ENCODE peak calls at places on chromosomes 12 and 14, in eight cellular contexts. J is tibial artery, F is tibial nerve, W is heart left ventricle, Z is SJCRH30, C is small intestine, R is AG04450, X is ovary. D is an unnamed sample.

GRCh38 chr12:114668151-114668891 is 15.7 kb downstream of the TBX3 start:
- DNase-seq in C (peak; percentile 97), W (peak; percentile 82), X (peak; percentile 82), F (peak; percentile 65), J (peak; percentile 64), Z (no peak), R (no peak), D (peak; percentile 70)

GRCh38 chr14:72722201-72722785 is 171.6 kb downstream of the DPF3 start:
- DNase-seq in C (no peak), Z (no peak), F (no peak), J (no peak), R (no peak), X (no peak), W (peak; percentile 51), D (no peak)

GRCh38 chr12:7555752-7556151 is 52.2 kb upstream of the CD163 start:
- DNase-seq in F (no peak), Z (peak; percentile 24), X (no peak), C (no peak), W (no peak), J (no peak), R (peak; percentile 6), D (peak; percentile 13)

GRCh38 chr12:90939382-90939781 is 15.6 kb downstream of the CCER1 start:
- DNase-seq in J (no peak), Z (no peak), X (no peak), F (no peak), W (no peak), C (no peak), R (no peak), D (no peak)

GRCh38 chr12:2306686-2307249 is 254.0 kb downstream of the CACNA1C start:
- DNase-seq in C (no peak), F (no peak), X (no peak), J (no peak), Z (no peak), W (no peak), R (no peak), D (no peak)

GRCh38 chr12:67484788-67485480 is 163.6 kb upstream of the DYRK2 start:
- DNase-seq in W (no peak), F (no peak), X (no peak), C (peak; percentile 19), R (no peak), Z (no peak), J (no peak), D (no peak)

GRCh38 chr14:50985124-50985815 is 41.0 kb upstream of the PYGL start:
- DNase-seq in J (no peak), C (no peak), X (no peak), F (no peak), W (no peak), Z (no peak), R (no peak), D (no peak)

GRCh38 chr14:70361893-70362292 is 2.4 kb upstream of the COX16 start:
- DNase-seq in X (no peak), W (no peak), J (no peak), Z (no peak), R (no peak), C (no peak), F (no peak), D (no peak)

GRCh38 chr14:105389976-105390848 is 8.1 kb upstream of the TEX22 start:
- DNase-seq in R (no peak), X (no peak), F (no peak), J (peak; percentile 46), W (no peak), Z (no peak), C (no peak), D (no peak)

GRCh38 chr14:51704465-51705050 is 52.8 kb downstream of the FRMD6 start:
- DNase-seq in J (no peak), F (no peak), W (no peak), C (no peak), R (no peak), X (no peak), Z (no peak), D (no peak)

GRCh38 chr12:51980051-51980808 is 26.5 kb upstream of the TAMALIN start:
- DNase-seq in W (peak; percentile 71), Z (peak; percentile 91), R (no peak), C (peak; percentile 82), X (peak; percentile 49), J (peak; percentile 56), F (peak; percentile 55), D (no peak)

GRCh38 chr14:31792726-31793125 is 231.5 kb downstream of the NUBPL start:
- DNase-seq in Z (no peak), J (no peak), F (no peak), W (no peak), X (no peak), C (no peak), R (no peak), D (peak; percentile 63)

GRCh38 chr12:55706840-55707671 is 648 bp downstream of the ITGA7 start:
- DNase-seq in J (no peak), F (no peak), X (no peak), C (no peak), W (peak; percentile 36), Z (peak; percentile 32), R (no peak), D (no peak)

GRCh38 chr14:41393512-41393911 is 213.2 kb upstream of the LRFN5 start:
- DNase-seq in C (no peak), J (no peak), X (no peak), F (no peak), R (no peak), W (no peak), Z (no peak), D (no peak)
- H3K27ac ChIP-seq in C (no peak overlapping the region), J (no peak overlapping the region), X (no peak overlapping the region), F (no peak overlapping the region), R (no peak overlapping the region), W (no peak overlapping the region), Z (no peak overlapping the region), D (no peak overlapping the region)

GRCh38 chr12:88243886-88244491 is 101.9 kb downstream of the TMTC3 start:
- DNase-seq in F (no peak), Z (no peak), C (no peak), W (no peak), R (no peak), J (no peak), X (no peak), D (peak; percentile 13)
- H3K27ac ChIP-seq in F (no peak overlapping the region), Z (no peak overlapping the region), C (no peak overlapping the region), W (no peak overlapping the region), R (no peak overlapping the region), J (peak overlapping the region; percentile 22), X (no peak overlapping the region), D (no peak overlapping the region)

DNA sequence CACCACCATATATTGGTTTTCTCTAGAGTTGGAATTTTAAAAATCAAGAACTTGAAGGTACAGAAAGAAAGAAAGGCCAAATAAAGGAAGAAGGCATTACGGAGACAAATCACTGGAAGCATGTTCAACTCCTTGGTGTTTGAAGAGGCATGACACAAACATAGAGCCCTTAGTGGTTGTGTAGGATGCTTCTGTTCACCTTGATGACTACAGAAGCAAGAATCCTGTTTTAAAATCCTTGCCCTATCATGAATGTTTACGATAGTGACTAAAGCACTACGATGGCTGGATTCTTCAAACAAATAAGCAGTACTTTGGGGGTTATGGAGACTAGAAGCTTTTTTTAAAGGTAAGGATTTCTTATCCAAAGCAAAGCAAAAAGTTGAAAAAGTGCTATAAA is 10.3 kb upstream of the ISM2 start:
- DNase-seq in R (no peak), F (no peak), J (no peak), W (no peak), X (no peak), Z (no peak), C (no peak), D (no peak)
- H3K27ac ChIP-seq in R (no peak overlapping the region), F (no peak overlapping the region), J (no peak overlapping the region), W (no peak overlapping the region), X (no peak overlapping the region), Z (no peak overlapping the region), C (no peak overlapping the region), D (no peak overlapping the region)

GRCh38 chr12:123989753-123990152 is 16.7 kb downstream of the ZNF664 start:
- DNase-seq in Z (no peak), X (no peak), R (no peak), F (no peak), W (no peak), J (no peak), C (no peak), D (no peak)
- H3K27ac ChIP-seq in Z (no peak overlapping the region), X (no peak overlapping the region), R (no peak overlapping the region), F (no peak overlapping the region), W (peak overlapping the region; percentile 62), J (no peak overlapping the region), C (peak overlapping the region; percentile 92), D (no peak overlapping the region)

DNA sequence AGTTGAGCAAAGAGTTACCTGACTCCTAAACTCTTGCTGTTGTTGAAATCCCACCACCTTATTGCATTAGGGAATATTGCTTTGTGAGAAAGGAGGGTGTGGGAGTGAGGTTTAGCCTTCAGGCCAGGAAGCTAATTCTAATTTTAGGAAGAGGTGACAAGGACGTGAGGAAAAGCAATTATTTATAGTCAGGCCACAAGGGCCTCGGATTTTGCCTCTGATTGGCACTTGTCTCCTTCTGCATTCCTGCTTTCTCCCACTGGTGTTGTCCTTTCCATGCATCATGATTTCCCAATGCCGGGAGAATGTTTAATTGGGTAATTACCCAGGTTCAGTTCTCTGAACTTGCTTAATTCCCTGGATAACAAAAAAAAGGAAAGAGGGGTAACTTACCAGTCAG is 37.9 kb upstream of the SLC38A2 start:
- DNase-seq in F (no peak), X (no peak), C (no peak), Z (no peak), W (peak; percentile 35), J (no peak), R (no peak), D (no peak)
- H3K27ac ChIP-seq in F (no peak overlapping the region), X (no peak overlapping the region), C (no peak overlapping the region), Z (no peak overlapping the region), W (peak overlapping the region; percentile 69), J (peak overlapping the region; percentile 46), R (no peak overlapping the region), D (no peak overlapping the region)

DNA sequence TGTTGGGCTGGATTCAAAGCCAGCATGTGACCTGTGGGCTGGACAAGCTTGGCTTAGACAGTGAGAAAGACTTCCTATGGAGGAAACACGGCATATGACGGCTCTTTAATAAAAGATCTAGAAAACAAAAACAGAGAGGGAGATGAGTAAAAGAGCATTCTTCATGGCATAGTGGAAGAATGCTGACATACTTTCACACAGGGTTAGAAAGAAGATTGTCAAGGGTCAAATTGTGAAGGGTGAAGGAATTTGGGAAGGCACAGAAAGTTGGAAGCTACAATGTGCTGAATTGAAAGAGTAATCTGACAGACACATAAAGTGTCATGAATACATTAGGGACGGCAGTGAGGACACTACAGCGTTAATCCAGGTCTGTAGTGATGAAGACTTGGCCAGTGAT is 63.4 kb downstream of the GALNT4 start:
- DNase-seq in J (peak; percentile 25), F (no peak), X (no peak), W (no peak), Z (no peak), R (no peak), C (no peak), D (no peak)
- H3K27ac ChIP-seq in J (peak overlapping the region; percentile 49), F (peak overlapping the region; percentile 32), X (no peak overlapping the region), W (peak overlapping the region; percentile 47), Z (no peak overlapping the region), R (no peak overlapping the region), C (no peak overlapping the region), D (no peak overlapping the region)